ENCODE peak calls at places on chromosomes 13 and 19, in eight cellular contexts. Y, Q, J, G, R, Z, E and S are unnamed samples.

GRCh38 chr13:79684426-79684825 is 203.5 kb downstream of the NDFIP2 start:
- DNase-seq in Y (no peak), Q (no peak), J (no peak), G (no peak), R (no peak), Z (no peak), E (no peak), S (no peak)

GRCh38 chr13:27918041-27918917 is 1.5 kb upstream of the PDX1 start:
- DNase-seq in Y (no peak), Q (no peak), J (peak; percentile 71), G (no peak), R (no peak), Z (no peak), E (peak; percentile 42), S (peak; percentile 38)

GRCh38 chr13:31204592-31204991 is 4.8 kb downstream of the B3GLCT start:
- DNase-seq in Y (no peak), Q (no peak), J (no peak), G (no peak), R (peak; percentile 34), Z (no peak), E (no peak), S (no peak)

GRCh38 chr19:7540761-7541480 is 5.4 kb downstream of the PNPLA6 start:
- DNase-seq in Y (no peak), Q (no peak), J (no peak), G (no peak), R (peak; percentile 92), Z (no peak), E (no peak), S (no peak)

GRCh38 chr13:66700336-66700735 is 529.8 kb downstream of the PCDH9 start:
- DNase-seq in Y (no peak), Q (no peak), J (no peak), G (no peak), R (no peak), Z (no peak), E (no peak), S (no peak)

GRCh38 chr13:30196025-30196424 is 111.3 kb downstream of the KATNAL1 start:
- DNase-seq in Y (no peak), Q (no peak), J (no peak), G (no peak), R (peak; percentile 84), Z (no peak), E (no peak), S (no peak)

GRCh38 chr13:33799950-33800592 is 17.9 kb upstream of the RFC3 start:
- DNase-seq in Y (no peak), Q (peak; percentile 7), J (no peak), G (no peak), R (no peak), Z (no peak), E (no peak), S (no peak)

GRCh38 chr19:5651361-5651760 is 28.5 kb downstream of the SAFB start:
- DNase-seq in Y (no peak), Q (no peak), J (no peak), G (no peak), R (no peak), Z (no peak), E (no peak), S (no peak)

GRCh38 chr19:41930926-41931592 is 2.8 kb upstream of the ERFL start:
- DNase-seq in Y (no peak), Q (peak; percentile 46), J (no peak), G (no peak), R (no peak), Z (no peak), E (no peak), S (no peak)

GRCh38 chr13:111957913-111958450 is 109.0 kb upstream of the SOX1 start:
- DNase-seq in Y (no peak), Q (no peak), J (no peak), G (no peak), R (no peak), Z (no peak), E (no peak), S (no peak)

GRCh38 chr13:30739646-30740642 is 4.6 kb downstream of the ALOX5AP start:
- DNase-seq in Y (no peak), Q (peak; percentile 90), J (no peak), G (no peak), R (no peak), Z (no peak), E (no peak), S (peak; percentile 60)

GRCh38 chr19:33374406-33374703 is 846 bp downstream of the CEBPG start:
- DNase-seq in Y (no peak), Q (peak; percentile 24), J (no peak), G (no peak), R (peak; percentile 36), Z (no peak), E (no peak), S (peak; percentile 26)

GRCh38 chr19:42433503-42434260 is 6.5 kb upstream of the LIPE start:
- DNase-seq in Y (peak; percentile 93), Q (peak; percentile 75), J (peak; percentile 52), G (peak; percentile 76), R (peak; percentile 83), Z (peak; percentile 82), E (peak; percentile 94), S (peak; percentile 65)

GRCh38 chr19:13938361-13939027 is at the start of gene PODNL1:
- DNase-seq in Y (no peak), Q (no peak), J (no peak), G (no peak), R (no peak), Z (no peak), E (no peak), S (no peak)

GRCh38 chr19:14550201-14550754 is 20.9 kb downstream of the TECR start:
- DNase-seq in Y (peak; percentile 85), Q (no peak), J (no peak), G (no peak), R (peak; percentile 45), Z (no peak), E (no peak), S (peak; percentile 53)

GRCh38 chr13:46572758-46573384 is 19.9 kb downstream of the LRCH1 start:
- DNase-seq in Y (no peak), Q (peak; percentile 74), J (no peak), G (no peak), R (no peak), Z (no peak), E (no peak), S (no peak)

GRCh38 chr13:114112231-114112825 is 20.1 kb downstream of the RASA3 start:
- DNase-seq in Y (peak; percentile 6), Q (no peak), J (no peak), G (no peak), R (no peak), Z (no peak), E (peak; percentile 21), S (no peak)

GRCh38 chr19:3250675-3251074 is 26.2 kb downstream of the CELF5 start:
- DNase-seq in Y (peak; percentile 21), Q (peak; percentile 43), J (no peak), G (no peak), R (no peak), Z (no peak), E (no peak), S (peak; percentile 70)

GRCh38 chr13:114161644-114162532 is 17.2 kb upstream of the CFAP97D2 start:
- DNase-seq in Y (peak; percentile 84), Q (no peak), J (no peak), G (no peak), R (no peak), Z (no peak), E (peak; percentile 28), S (no peak)

DNA sequence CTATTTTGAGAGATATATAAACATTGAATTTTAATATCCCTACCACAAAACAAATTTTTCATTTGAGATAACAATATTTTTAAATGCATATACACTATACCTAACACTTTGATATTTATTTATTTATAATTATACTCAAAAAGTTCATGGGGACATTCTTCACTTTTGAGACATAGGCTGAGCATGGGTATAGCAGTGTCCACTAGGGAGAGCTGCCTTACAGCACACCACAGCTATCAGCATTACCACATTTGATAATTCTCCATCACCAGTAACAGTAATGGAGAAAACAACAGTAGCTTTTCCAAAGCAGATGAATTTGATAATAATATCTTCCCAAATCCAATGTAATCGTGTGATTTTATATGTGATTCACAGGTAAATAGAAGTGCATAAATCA is 626.1 kb downstream of the DACH1 start:
- DNase-seq in Y (no peak), Q (peak; percentile 29), J (no peak), G (no peak), R (peak; percentile 25), Z (no peak), E (no peak), S (peak; percentile 6)
- TF ChIP-seq CTCF in Y (no peak), Q (peak; percentile 30), J (peak; percentile 63), G (no peak), R (peak; percentile 87), Z (peak; percentile 70), E (peak; percentile 57), S (no peak)

DNA sequence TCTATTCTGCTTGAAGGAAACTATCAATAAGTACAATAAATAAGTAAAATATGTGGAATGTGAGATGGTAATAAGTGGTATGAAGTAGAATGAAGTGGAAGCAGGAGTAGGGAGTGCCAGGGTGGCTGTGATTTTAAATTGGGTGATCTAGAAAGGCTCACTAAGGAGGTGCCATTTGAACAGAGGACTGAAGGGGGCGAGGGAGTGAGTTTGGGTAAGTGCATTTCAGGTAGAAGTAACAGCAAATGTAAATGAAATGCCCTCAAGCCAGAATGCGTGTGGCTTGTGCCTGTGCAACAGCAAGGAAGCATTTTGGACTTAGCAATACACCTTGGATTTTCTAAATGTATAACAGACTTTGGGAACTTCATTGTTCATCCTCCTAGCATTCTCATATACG is 77.1 kb downstream of the CCNA1 start:
- DNase-seq in Y (no peak), Q (no peak), J (no peak), G (peak; percentile 12), R (no peak), Z (no peak), E (no peak), S (no peak)
- TF ChIP-seq CTCF in Y (no peak), Q (no peak), J (peak; percentile 31), G (no peak), R (peak; percentile 23), Z (peak; percentile 38), E (no peak), S (no peak)

DNA sequence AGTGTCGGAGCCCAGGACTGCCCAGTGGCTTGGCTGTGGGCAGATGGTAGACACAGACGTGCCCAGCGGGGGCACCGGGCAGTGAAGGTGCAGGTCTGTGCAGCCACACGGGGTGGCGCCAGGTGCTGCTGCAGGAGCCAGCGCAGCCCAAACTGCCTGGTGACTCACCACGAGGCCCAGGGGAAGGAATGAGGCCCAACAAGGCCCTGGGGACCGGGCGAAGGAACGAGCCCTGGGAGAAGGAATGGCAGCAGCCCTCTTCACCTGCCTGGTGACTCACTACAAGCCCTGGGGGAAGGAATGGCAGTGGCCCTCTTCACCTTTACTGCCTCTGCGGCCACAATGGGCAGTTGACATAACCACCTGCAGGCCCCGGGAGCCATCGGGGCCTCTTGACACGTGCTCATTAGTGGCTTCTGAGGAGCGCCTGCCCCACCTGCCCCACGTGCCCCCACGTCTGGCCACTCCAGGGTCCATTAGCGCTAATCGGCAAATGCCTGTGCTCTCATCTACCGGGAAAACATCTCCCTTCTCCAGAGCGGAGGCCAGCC is 9.3 kb downstream of the MED16 start:
- DNase-seq in Y (no peak), Q (no peak), J (no peak), G (no peak), R (no peak), Z (no peak), E (peak; percentile 90), S (no peak)
- TF ChIP-seq CTCF in Y (no peak), Q (no peak), J (no peak), G (no peak), R (no peak), Z (no peak), E (peak; percentile 4), S (no peak)

GRCh38 chr19:23872282-23872919 is 42.3 kb upstream of the ZNF726 start:
- DNase-seq in Y (no peak), Q (no peak), J (no peak), G (no peak), R (no peak), Z (no peak), E (no peak), S (no peak)

GRCh38 chr19:23867895-23868294 is 46.8 kb upstream of the ZNF726 start:
- DNase-seq in Y (no peak), Q (no peak), J (no peak), G (no peak), R (no peak), Z (no peak), E (no peak), S (no peak)

GRCh38 chr19:23868630-23869029 is 46.1 kb upstream of the ZNF726 start:
- DNase-seq in Y (no peak), Q (no peak), J (no peak), G (no peak), R (no peak), Z (no peak), E (no peak), S (no peak)
- TF ChIP-seq CTCF in Y (no peak), Q (no peak), J (no peak), G (no peak), R (no peak), Z (no peak), E (no peak), S (no peak)